ENCODE peak calls at places on chromosomes 7 and 10, in nine cellular contexts. L, H, C, G, K, M, Z, F and S are unnamed samples.

GRCh38 chr7:100053201-100053600 is 3.6 kb downstream of the ZSCAN21 start:
- DNase-seq in L (no peak), H (no peak), C (peak), G (peak), K (peak), M (no peak), Z (no peak), F (no peak), S (no peak)

GRCh38 chr7:55477781-55478374 is 94.4 kb downstream of the VOPP1 start:
- DNase-seq in L (no peak), H (peak), C (no peak), G (no peak), K (no peak), M (no peak), Z (no peak), F (no peak), S (no peak)

GRCh38 chr7:124072603-124073324 is 39.9 kb upstream of the TMEM229A start:
- DNase-seq in L (no peak), H (no peak), C (no peak), G (no peak), K (peak), M (no peak), Z (no peak), F (no peak), S (no peak)

GRCh38 chr7:137954614-137955013 is 47.3 kb downstream of the CREB3L2 start:
- DNase-seq in L (no peak), H (no peak), C (no peak), G (no peak), K (no peak), M (no peak), Z (no peak), F (no peak), S (no peak)

GRCh38 chr7:26279405-26279804 is 12.3 kb upstream of the SNX10 start:
- DNase-seq in L (no peak), H (no peak), C (no peak), G (no peak), K (no peak), M (no peak), Z (no peak), F (no peak), S (no peak)

GRCh38 chr7:32164341-32164996 is 94.3 kb upstream of the PDE1C start:
- DNase-seq in L (no peak), H (peak), C (peak), G (peak), K (peak), M (no peak), Z (no peak), F (no peak), S (no peak)

GRCh38 chr10:13909911-13910617 is 323.3 kb downstream of the PRPF18 start:
- DNase-seq in L (no peak), H (no peak), C (no peak), G (no peak), K (no peak), M (no peak), Z (no peak), F (no peak), S (no peak)

GRCh38 chr7:67696878-67697277 is 700.2 kb downstream of the TYW1 start:
- DNase-seq in L (no peak), H (no peak), C (no peak), G (peak), K (no peak), M (no peak), Z (no peak), F (no peak), S (no peak)

GRCh38 chr7:46990761-46991160 is 591.1 kb downstream of the TNS3 start:
- DNase-seq in L (no peak), H (no peak), C (no peak), G (no peak), K (no peak), M (no peak), Z (no peak), F (no peak), S (no peak)

GRCh38 chr7:116426428-116427156 is 72.9 kb upstream of the CAV2 start:
- DNase-seq in L (no peak), H (no peak), C (peak), G (peak), K (peak), M (no peak), Z (no peak), F (no peak), S (no peak)

GRCh38 chr10:123103944-123104343 is 31.8 kb upstream of the HMX3 start:
- DNase-seq in L (no peak), H (no peak), C (no peak), G (no peak), K (peak), M (no peak), Z (no peak), F (no peak), S (no peak)

GRCh38 chr10:68303849-68304412 is 27.9 kb upstream of the HNRNPH3 start:
- DNase-seq in L (no peak), H (no peak), C (no peak), G (no peak), K (no peak), M (no peak), Z (no peak), F (no peak), S (no peak)

GRCh38 chr7:17134786-17135185 is 163.7 kb upstream of the AHR start:
- DNase-seq in L (no peak), H (no peak), C (no peak), G (no peak), K (no peak), M (no peak), Z (no peak), F (no peak), S (no peak)

GRCh38 chr7:123798527-123799188 is 46.3 kb upstream of the HYAL4 start:
- DNase-seq in L (no peak), H (no peak), C (no peak), G (peak), K (peak), M (no peak), Z (no peak), F (no peak), S (no peak)

GRCh38 chr7:70598976-70599375 is 533.0 kb upstream of the GALNT17 start:
- DNase-seq in L (no peak), H (no peak), C (no peak), G (no peak), K (peak), M (no peak), Z (no peak), F (no peak), S (no peak)

GRCh38 chr10:77806511-77807157 is 119.9 kb downstream of the DLG5 start:
- DNase-seq in L (no peak), H (no peak), C (no peak), G (no peak), K (no peak), M (no peak), Z (no peak), F (no peak), S (no peak)

GRCh38 chr10:17923728-17924127 is 28.0 kb upstream of the SLC39A12 start:
- DNase-seq in L (no peak), H (no peak), C (no peak), G (peak), K (peak), M (no peak), Z (no peak), F (no peak), S (no peak)

GRCh38 chr10:7853892-7854289 is 35.6 kb downstream of the TAF3 start:
- DNase-seq in L (no peak), H (no peak), C (no peak), G (peak), K (no peak), M (no peak), Z (no peak), F (no peak), S (no peak)

GRCh38 chr7:159136442-159136841 is 8.2 kb downstream of the VIPR2 start:
- DNase-seq in L (peak), H (no peak), C (no peak), G (no peak), K (no peak), M (no peak), Z (no peak), F (no peak), S (no peak)

GRCh38 chr7:462173-463103 is 57.2 kb downstream of the PDGFA start:
- DNase-seq in L (peak), H (peak), C (no peak), G (no peak), K (no peak), M (no peak), Z (peak), F (no peak), S (no peak)

GRCh38 chr7:36749282-36749960 is 25.1 kb upstream of the AOAH start:
- DNase-seq in L (no peak), H (no peak), C (no peak), G (no peak), K (no peak), M (no peak), Z (no peak), F (no peak), S (no peak)

GRCh38 chr7:102236592-102237287 is 49.9 kb upstream of the SH2B2 start:
- DNase-seq in L (no peak), H (peak), C (peak), G (peak), K (peak), M (peak), Z (no peak), F (peak), S (peak)

GRCh38 chr7:85038466-85038865 is 148.4 kb downstream of the SEMA3D start:
- DNase-seq in L (no peak), H (no peak), C (no peak), G (no peak), K (no peak), M (no peak), Z (no peak), F (no peak), S (no peak)

GRCh38 chr10:122044045-122044661 is 55.2 kb downstream of the TACC2 start:
- DNase-seq in L (no peak), H (no peak), C (peak), G (no peak), K (no peak), M (no peak), Z (no peak), F (no peak), S (no peak)

GRCh38 chr10:95196053-95196452 is 2.0 kb downstream of the ACSM6 start:
- DNase-seq in L (no peak), H (no peak), C (no peak), G (no peak), K (no peak), M (no peak), Z (no peak), F (no peak), S (no peak)

GRCh38 chr10:71970331-71970730 is 6.1 kb downstream of the CHST3 start:
- DNase-seq in L (no peak), H (peak), C (no peak), G (peak), K (peak), M (peak), Z (no peak), F (peak), S (no peak)
- TF ChIP-seq CTCF in L (no peak), H (peak), C (no peak), G (peak), K (no peak), M (peak), Z (no peak), F (no peak), S (no peak)

DNA sequence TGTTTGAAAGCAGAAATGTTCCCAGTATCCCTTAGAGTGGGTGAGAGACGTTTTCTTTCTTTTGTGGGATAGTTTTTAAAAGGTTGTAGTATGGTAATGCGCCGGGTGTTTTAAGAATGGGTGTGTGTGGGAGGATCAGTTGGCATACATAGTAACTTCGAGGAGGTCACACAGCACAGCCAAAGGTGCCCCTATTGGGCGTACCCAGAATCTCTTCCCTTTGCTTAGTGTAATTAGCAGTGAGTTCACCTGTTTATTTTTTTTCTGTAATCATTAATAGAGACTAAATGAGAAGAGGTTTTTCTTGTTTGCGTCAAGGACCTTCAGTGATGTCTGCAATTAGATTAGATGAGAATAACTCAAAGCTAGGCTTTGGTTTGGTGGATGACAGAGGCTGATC is 1.5 kb downstream of the PLEKHA8 start:
- DNase-seq in L (no peak), H (no peak), C (no peak), G (peak), K (no peak), M (no peak), Z (no peak), F (no peak), S (no peak)
- TF ChIP-seq CTCF in L (no peak), H (no peak), C (no peak), G (peak), K (no peak), M (peak), Z (no peak), F (no peak), S (no peak)

GRCh38 chr10:46325021-46325420 is 38.2 kb downstream of the ANTXRL start:
- DNase-seq in L (no peak), H (no peak), C (no peak), G (no peak), K (peak), M (no peak), Z (no peak), F (no peak), S (no peak)
- TF ChIP-seq CTCF in L (no peak), H (no peak), C (peak), G (peak), K (no peak), M (peak), Z (no peak), F (peak), S (no peak)

GRCh38 chr10:10627414-10627813 is 390.3 kb upstream of the CELF2 start:
- DNase-seq in L (no peak), H (no peak), C (no peak), G (no peak), K (no peak), M (no peak), Z (no peak), F (no peak), S (no peak)
- TF ChIP-seq CTCF in L (no peak), H (no peak), C (no peak), G (no peak), K (no peak), M (no peak), Z (no peak), F (no peak), S (no peak)

DNA sequence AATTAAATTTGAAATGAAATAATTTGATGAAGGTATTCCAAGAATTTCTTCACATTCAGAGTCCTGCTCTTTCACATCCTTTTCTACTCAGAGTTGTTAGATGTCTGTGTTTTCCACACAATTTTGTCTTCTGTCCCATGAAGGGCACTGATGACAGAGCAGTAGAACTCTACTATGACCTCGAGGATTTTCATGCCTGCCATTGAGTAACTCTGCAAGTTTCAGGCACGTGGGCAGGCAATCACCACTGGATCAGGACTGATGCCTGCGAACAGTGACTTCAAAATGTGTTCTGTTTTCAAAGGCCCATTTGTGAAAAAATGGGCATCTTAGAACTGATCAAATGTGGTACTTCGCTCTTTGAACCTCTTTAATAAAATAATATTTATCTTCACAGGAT is 91.1 kb downstream of the CDK6 start:
- DNase-seq in L (no peak), H (no peak), C (no peak), G (no peak), K (no peak), M (no peak), Z (no peak), F (no peak), S (no peak)
- TF ChIP-seq CTCF in L (no peak), H (no peak), C (no peak), G (no peak), K (no peak), M (no peak), Z (no peak), F (no peak), S (no peak)

GRCh38 chr7:33903770-33904679 is 1.3 kb upstream of the BMPER start:
- DNase-seq in L (no peak), H (peak), C (peak), G (peak), K (peak), M (peak), Z (peak), F (peak), S (no peak)

GRCh38 chr7:33906697-33907096 is 1.4 kb downstream of the BMPER start:
- DNase-seq in L (no peak), H (no peak), C (no peak), G (no peak), K (no peak), M (no peak), Z (no peak), F (no peak), S (no peak)

GRCh38 chr7:33905389-33906032 is at the start of gene BMPER:
- DNase-seq in L (no peak), H (peak), C (no peak), G (peak), K (peak), M (peak), Z (peak), F (no peak), S (no peak)

GRCh38 chr7:33907625-33908024 is 2.3 kb downstream of the BMPER start:
- DNase-seq in L (no peak), H (no peak), C (no peak), G (no peak), K (no peak), M (no peak), Z (no peak), F (no peak), S (no peak)

DNA sequence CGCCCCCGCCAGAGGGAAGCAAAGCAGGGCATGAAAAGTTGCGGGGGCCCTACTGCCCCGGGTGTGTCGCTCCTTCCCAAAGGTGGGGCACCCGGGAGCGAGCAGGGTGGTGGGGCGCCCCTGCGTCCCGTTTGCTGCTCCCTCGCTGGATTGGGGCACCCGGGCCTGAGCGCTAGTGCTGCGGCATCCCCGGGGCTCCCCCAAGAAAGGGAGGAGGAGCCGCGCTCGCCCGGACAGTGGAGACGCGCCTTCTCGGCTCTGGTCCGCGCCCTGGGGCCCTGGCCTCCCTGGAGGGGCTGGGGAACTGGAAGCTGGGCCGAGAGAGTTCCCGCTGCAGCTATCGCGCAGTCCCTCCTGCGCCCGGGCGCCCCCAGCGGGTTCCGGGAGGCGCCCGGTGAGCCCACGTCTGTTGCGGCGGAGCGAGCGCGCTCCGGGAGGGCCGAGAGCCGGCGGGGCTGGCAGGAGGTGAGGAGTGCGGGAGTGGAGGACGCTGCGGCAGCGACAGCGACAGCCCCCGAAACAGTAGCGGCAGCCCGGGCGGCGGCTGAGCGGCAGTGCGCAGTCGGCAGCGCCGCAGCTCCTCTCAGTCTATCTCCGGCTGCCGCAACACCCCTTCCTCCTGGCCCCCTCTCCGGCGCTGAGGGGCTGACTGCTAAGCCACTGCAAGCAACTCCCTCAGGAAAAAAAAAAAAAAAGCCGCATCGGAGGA is 505 bp upstream of the BMPER start:
- DNase-seq in L (no peak), H (peak), C (no peak), G (peak), K (peak), M (peak), Z (peak), F (no peak), S (peak)
- TF ChIP-seq CTCF in L (no peak), H (no peak), C (no peak), G (no peak), K (peak), M (peak), Z (no peak), F (no peak), S (no peak)

GRCh38 chr10:22913474-22914092 is 14.3 kb upstream of the ARMC3 start:
- DNase-seq in L (no peak), H (no peak), C (no peak), G (no peak), K (no peak), M (no peak), Z (no peak), F (no peak), S (no peak)

GRCh38 chr10:22911067-22911466 is 16.8 kb upstream of the ARMC3 start:
- DNase-seq in L (no peak), H (no peak), C (no peak), G (no peak), K (no peak), M (no peak), Z (no peak), F (no peak), S (no peak)

GRCh38 chr10:22912763-22913389 is 15.0 kb upstream of the ARMC3 start:
- DNase-seq in L (no peak), H (no peak), C (no peak), G (no peak), K (no peak), M (no peak), Z (no peak), F (no peak), S (no peak)

GRCh38 chr10:22915314-22915713 is 12.5 kb upstream of the ARMC3 start:
- DNase-seq in L (no peak), H (no peak), C (no peak), G (no peak), K (no peak), M (no peak), Z (no peak), F (no peak), S (no peak)

GRCh38 chr10:22911889-22912762 is 15.7 kb upstream of the ARMC3 start:
- DNase-seq in L (no peak), H (no peak), C (peak), G (no peak), K (no peak), M (no peak), Z (no peak), F (no peak), S (no peak)
- TF ChIP-seq CTCF in L (no peak), H (no peak), C (no peak), G (no peak), K (no peak), M (no peak), Z (no peak), F (no peak), S (no peak)

DNA sequence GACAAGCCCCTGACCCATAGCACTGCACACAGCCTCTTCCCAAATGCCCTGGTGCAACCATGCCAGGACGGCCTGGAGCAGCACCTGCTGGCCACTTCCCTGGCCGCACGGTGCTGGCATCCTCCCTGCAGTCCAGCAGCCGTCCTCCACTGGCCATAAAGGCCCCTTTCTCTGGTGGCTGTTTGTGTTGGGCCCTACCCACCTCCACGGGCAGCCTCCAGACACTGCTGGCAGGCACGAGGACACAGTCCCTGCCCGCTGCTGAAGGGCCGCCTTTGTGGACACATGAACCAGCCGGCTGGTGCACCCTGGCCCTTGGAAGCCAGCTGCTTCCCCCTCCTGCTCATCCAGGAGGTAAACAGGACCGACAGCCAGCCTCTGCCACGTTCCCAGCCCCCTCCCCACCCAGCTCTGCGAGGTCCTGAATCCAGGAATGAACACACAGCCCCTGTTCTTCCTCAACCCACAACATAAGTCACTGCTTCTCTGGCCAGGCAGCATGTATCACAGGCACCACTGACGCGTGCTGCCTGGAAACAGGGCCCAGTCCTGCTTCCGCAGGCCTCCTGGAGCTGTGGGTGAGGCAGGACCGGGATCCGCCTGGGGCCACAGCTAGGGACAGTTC is 43.8 kb downstream of the SPOCK2 start:
- DNase-seq in L (no peak), H (no peak), C (no peak), G (peak), K (peak), M (no peak), Z (no peak), F (no peak), S (no peak)
- TF ChIP-seq CTCF in L (no peak), H (no peak), C (peak), G (peak), K (no peak), M (peak), Z (no peak), F (peak), S (no peak)